ENCODE peak calls at places on chromosomes 16 and 17, in eight cellular contexts. F is D341Med; S is psoas muscle; H is HuH-7.5; K is cardiac septum; O is activated T-cell treated with anti-CD3 and anti-CD28 coated beads for 24 hours; U is NCI-H748 treated with DMSO at 0.1 percent for 48 hours; L is stimulated activated CD8-positive, alpha-beta memory T cell treated with anti-CD3 and anti-CD28 coated beads, Interleukin-4, amount 100 ng/mL, for 24 hours. M is an unnamed sample.

GRCh38 chr17:44210342-44211192 is 8.9 kb downstream of the UBTF start:
- DNase-seq in O (peak; percentile 87), S (peak; percentile 90), F (peak; percentile 100), H (peak; percentile 93), L (peak; percentile 84), U (peak; percentile 63), K (peak; percentile 96), M (peak; percentile 71)

GRCh38 chr17:75897076-75898019 is 597 bp upstream of the TRIM65 start:
- DNase-seq in F (no peak), S (peak; percentile 46), U (no peak), O (no peak), H (no peak), L (no peak), K (no peak), M (no peak)

GRCh38 chr16:785563-786535 is 2.3 kb downstream of the RPUSD1 start:
- DNase-seq in U (peak; percentile 11), F (peak; percentile 76), H (peak; percentile 86), L (peak; percentile 63), O (peak; percentile 54), S (peak; percentile 71), K (peak; percentile 81), M (no peak)

GRCh38 chr17:76197911-76198310 is 42.4 kb downstream of the RNF157 start:
- DNase-seq in U (no peak), F (no peak), H (no peak), L (no peak), O (no peak), S (no peak), K (no peak), M (no peak)

GRCh38 chr17:53516643-53517042 is 306.1 kb upstream of the KIF2B start:
- DNase-seq in S (no peak), K (no peak), L (no peak), U (no peak), H (no peak), O (no peak), F (peak; percentile 42), M (no peak)

GRCh38 chr17:45731459-45731858 is 52.7 kb upstream of the CRHR1 start:
- DNase-seq in F (no peak), H (no peak), L (no peak), O (no peak), K (no peak), U (no peak), S (no peak), M (no peak)

GRCh38 chr17:72826602-72827001 is 265.9 kb downstream of the SLC39A11 start:
- DNase-seq in S (no peak), K (no peak), H (no peak), L (no peak), F (no peak), O (no peak), U (no peak), M (no peak)

GRCh38 chr17:27265333-27265732 is 28.6 kb upstream of the WSB1 start:
- DNase-seq in S (no peak), K (no peak), F (no peak), L (no peak), U (no peak), H (no peak), O (no peak), M (no peak)

GRCh38 chr17:57385975-57386374 is 129.7 kb downstream of the MSI2 start:
- DNase-seq in S (no peak), F (no peak), L (no peak), O (no peak), K (no peak), H (no peak), U (no peak), M (no peak)